ENCODE peak calls at places on chromosome 3, in four cellular contexts. X is K562, H is GM12878, F is HepG2. L is an unnamed sample.

GRCh38 chr3:45545476-45545875 is 49.1 kb upstream of the LIMD1 start:
- DNase-seq in X (peak), H (no peak), F (peak), L (no peak)

GRCh38 chr3:13776253-13777050 is 103.4 kb downstream of the WNT7A start:
- DNase-seq in F (no peak), H (no peak), X (no peak), L (no peak)

GRCh38 chr3:119322021-119322522 is 27.9 kb downstream of the ARHGAP31 start:
- DNase-seq in F (no peak), H (no peak), X (no peak), L (no peak)

GRCh38 chr3:174097686-174098085 is 700.1 kb downstream of the NLGN1 start:
- DNase-seq in H (no peak), X (no peak), F (no peak), L (no peak)

GRCh38 chr3:30596161-30596560 is 10.2 kb upstream of the TGFBR2 start:
- DNase-seq in F (no peak), X (no peak), H (no peak), L (no peak)

GRCh38 chr3:155746703-155747102 is 1.8 kb upstream of the PLCH1 start:
- DNase-seq in H (no peak), X (no peak), F (peak), L (no peak)

GRCh38 chr3:53129344-53129743 is 891 bp downstream of the RFT1 start:
- DNase-seq in F (no peak), X (peak), H (no peak), L (no peak)

GRCh38 chr3:19396726-19397125 is 248.4 kb downstream of the KCNH8 start:
- DNase-seq in F (no peak), H (no peak), X (no peak), L (no peak)

GRCh38 chr3:13879102-13879945 is 547 bp downstream of the WNT7A start:
- DNase-seq in H (no peak), F (no peak), X (peak), L (peak)

GRCh38 chr3:45414823-45415222 is 26.4 kb downstream of the LARS2 start:
- DNase-seq in F (no peak), H (peak), X (no peak), L (no peak)

GRCh38 chr3:4980229-4981159 is 1.3 kb downstream of the BHLHE40 start:
- DNase-seq in H (peak), X (peak), F (peak), L (peak)

GRCh38 chr3:102181202-102181920 is 253.5 kb upstream of the ZPLD1 start:
- DNase-seq in H (no peak), X (no peak), F (no peak), L (no peak)

GRCh38 chr3:175105066-175105465 is 245.9 kb downstream of the NAALADL2 start:
- DNase-seq in F (no peak), H (no peak), X (no peak), L (no peak)

GRCh38 chr3:181210275-181210674 is 220.7 kb upstream of the DNAJC19 start:
- DNase-seq in X (no peak), F (peak), H (no peak), L (peak)

GRCh38 chr3:53005338-53005737 is 40.5 kb downstream of the SFMBT1 start:
- DNase-seq in F (no peak), H (no peak), X (no peak), L (no peak)

GRCh38 chr3:151293127-151293526 is 14.8 kb upstream of the P2RY14 start:
- DNase-seq in X (no peak), H (no peak), F (no peak), L (no peak)

GRCh38 chr3:59251899-59252298 is 202.1 kb upstream of the CFAP20DC start:
- DNase-seq in H (no peak), F (no peak), X (no peak), L (no peak)

GRCh38 chr3:70631716-70632307 is 319.4 kb upstream of the MDFIC2 start:
- DNase-seq in H (no peak), X (no peak), F (no peak), L (no peak)

GRCh38 chr3:48426401-48426909 is 3.4 kb downstream of the PLXNB1 start:
- DNase-seq in H (no peak), F (no peak), X (no peak), L (no peak)

GRCh38 chr3:58973796-58974195 is 76.0 kb downstream of the CFAP20DC start:
- DNase-seq in X (no peak), H (no peak), F (no peak), L (no peak)

GRCh38 chr3:51622868-51623267 is 48.2 kb upstream of the TEX264 start:
- DNase-seq in X (no peak), H (no peak), F (no peak), L (no peak)
- TF ChIP-seq SP1 in X (no peak), H (no peak), F (no peak), L (no peak)

GRCh38 chr3:107855710-107856109 is 235.1 kb downstream of the CD47 start:
- DNase-seq in F (peak), H (no peak), X (peak), L (peak)
- TF ChIP-seq TARDBP in F (no peak), H (no peak), X (no peak), L (no peak)

GRCh38 chr3:46675843-46676567 is 17.5 kb downstream of the ALS2CL start:
- DNase-seq in F (no peak), H (no peak), X (no peak), L (no peak)
- TF ChIP-seq SP1 in F (no peak), H (no peak), X (no peak), L (no peak)

GRCh38 chr3:69031635-69032034 is 18.2 kb upstream of the EOGT start:
- DNase-seq in X (no peak), H (no peak), F (no peak), L (no peak)
- TF ChIP-seq TARDBP in X (no peak), H (no peak), F (no peak), L (no peak)

GRCh38 chr3:41120461-41120860 is 78.8 kb upstream of the CTNNB1 start:
- DNase-seq in F (no peak), H (no peak), X (no peak), L (no peak)
- TF ChIP-seq SP1 in F (no peak), H (no peak), X (no peak), L (no peak)

GRCh38 chr3:185760550-185760949 is 64.3 kb downstream of the IGF2BP2 start:
- DNase-seq in X (no peak), F (no peak), H (no peak), L (no peak)
- TF ChIP-seq TARDBP in X (no peak), F (no peak), H (no peak), L (no peak)

DNA sequence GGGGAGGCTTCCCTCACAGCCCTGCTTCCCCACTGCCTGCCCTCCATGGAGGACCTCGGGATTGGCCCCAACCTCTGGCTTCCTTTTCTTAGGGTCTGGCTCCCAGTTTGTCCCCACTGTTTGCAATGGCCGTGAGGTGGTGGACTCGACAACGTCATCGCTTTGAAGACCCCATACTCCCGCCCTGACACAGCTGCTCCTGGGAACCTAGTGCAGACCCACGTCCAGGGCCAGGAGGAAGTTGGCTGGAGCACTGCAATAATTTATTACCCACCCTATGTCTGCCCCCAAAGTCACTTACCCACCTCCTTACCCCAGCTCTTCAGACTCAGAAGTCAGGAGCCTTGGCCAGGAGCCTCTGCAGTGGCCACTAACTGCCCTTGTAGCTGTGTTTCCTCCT is 11.1 kb downstream of the GRM2 start:
- DNase-seq in F (no peak), X (peak), H (no peak), L (peak)
- TF ChIP-seq SP1 in F (no peak), X (no peak), H (no peak), L (no peak)

GRCh38 chr3:146594843-146595482 is 10.2 kb downstream of the PLSCR5 start:
- DNase-seq in X (peak), F (peak), H (no peak), L (no peak)
- TF ChIP-seq TARDBP in X (no peak), F (no peak), H (no peak), L (no peak)

GRCh38 chr3:157381606-157382005 is 55.0 kb upstream of the PTX3 start:
- DNase-seq in X (no peak), H (no peak), F (no peak), L (no peak)
- TF ChIP-seq SP1 in X (no peak), H (no peak), F (no peak), L (no peak)

GRCh38 chr3:38834110-38834509 is 18.1 kb upstream of the SCN10A start:
- DNase-seq in X (peak), H (no peak), F (peak), L (peak)
- TF ChIP-seq TARDBP in X (no peak), H (no peak), F (no peak), L (no peak)

L was measured in HEK293T.